ENCODE peak calls at places on chromosomes 12 and 14, in four cellular contexts. One of them, this sample, is unnamed. For H3K4me1, the result is how much of the 10 kb centered on the place peaks cover.

GRCh38 chr14:99522934-99523660 is 41.9 kb downstream of the CCNK start:
- DNase-seq in adipocyte: no peak
- DNase-seq in IMR-90: peak
- DNase-seq in DND-41: no peak
- DNase-seq in this sample: peak

GRCh38 chr14:31449971-31450610 is 7.2 kb downstream of the DTD2 start:
- DNase-seq in adipocyte: peak
- DNase-seq in IMR-90: peak
- DNase-seq in DND-41: no peak
- DNase-seq in this sample: peak

GRCh38 chr14:52413729-52414453 is 99.8 kb downstream of the PTGER2 start:
- DNase-seq in adipocyte: peak
- DNase-seq in IMR-90: peak
- DNase-seq in DND-41: no peak
- DNase-seq in this sample: no peak

GRCh38 chr14:50943943-50944646 is at the start of gene PYGL:
- DNase-seq in adipocyte: peak
- DNase-seq in IMR-90: peak
- DNase-seq in DND-41: no peak
- DNase-seq in this sample: peak

GRCh38 chr12:45581112-45581511 is 148.4 kb upstream of the ARID2 start:
- DNase-seq in adipocyte: no peak
- DNase-seq in IMR-90: no peak
- DNase-seq in DND-41: no peak
- DNase-seq in this sample: no peak

GRCh38 chr14:104395276-104395675 is 184.3 kb upstream of the C14orf180 start:
- DNase-seq in adipocyte: no peak
- DNase-seq in IMR-90: no peak
- DNase-seq in DND-41: no peak
- DNase-seq in this sample: no peak

GRCh38 chr14:89435527-89436273 is 18.7 kb upstream of the FOXN3 start:
- DNase-seq in adipocyte: no peak
- DNase-seq in IMR-90: no peak
- DNase-seq in DND-41: no peak
- DNase-seq in this sample: no peak

GRCh38 chr14:69376439-69376838 is 21.7 kb downstream of the ERH start:
- DNase-seq in adipocyte: peak
- DNase-seq in IMR-90: peak
- DNase-seq in DND-41: no peak
- DNase-seq in this sample: no peak

GRCh38 chr14:51884086-51884927 is 23.9 kb downstream of the GNG2 start:
- DNase-seq in adipocyte: peak
- DNase-seq in IMR-90: peak
- DNase-seq in DND-41: peak
- DNase-seq in this sample: no peak

GRCh38 chr14:72845196-72845595 is 48.7 kb downstream of the DPF3 start:
- DNase-seq in adipocyte: no peak
- DNase-seq in IMR-90: no peak
- DNase-seq in DND-41: no peak
- DNase-seq in this sample: no peak

GRCh38 chr14:55123101-55123500 is 6.0 kb upstream of the LGALS3 start:
- DNase-seq in adipocyte: peak
- DNase-seq in IMR-90: peak
- DNase-seq in DND-41: no peak
- DNase-seq in this sample: no peak

GRCh38 chr12:55955344-55955743 is 10.5 kb downstream of the PMEL start:
- DNase-seq in adipocyte: no peak
- DNase-seq in IMR-90: no peak
- DNase-seq in DND-41: peak
- DNase-seq in this sample: no peak

GRCh38 chr14:66543996-66544395 is 36.0 kb downstream of the GPHN start:
- DNase-seq in adipocyte: no peak
- DNase-seq in IMR-90: no peak
- DNase-seq in DND-41: no peak
- DNase-seq in this sample: no peak

GRCh38 chr14:93142854-93143652 is 27.3 kb upstream of the ITPK1 start:
- DNase-seq in adipocyte: no peak
- DNase-seq in IMR-90: no peak
- DNase-seq in DND-41: no peak
- DNase-seq in this sample: no peak

GRCh38 chr12:124389537-124390441 is 94.9 kb downstream of the RFLNA start:
- DNase-seq in adipocyte: no peak
- DNase-seq in IMR-90: no peak
- DNase-seq in DND-41: no peak
- DNase-seq in this sample: peak

GRCh38 chr12:125193798-125194562 is 128.7 kb downstream of the AACS start:
- DNase-seq in adipocyte: peak
- DNase-seq in IMR-90: peak
- DNase-seq in DND-41: no peak
- DNase-seq in this sample: peak

GRCh38 chr12:28223853-28224252 is 33.6 kb downstream of the CCDC91 start:
- DNase-seq in adipocyte: no peak
- DNase-seq in IMR-90: no peak
- DNase-seq in DND-41: no peak
- DNase-seq in this sample: no peak

GRCh38 chr14:70665448-70666363 is 24.0 kb downstream of the TTC9 start:
- DNase-seq in adipocyte: peak
- DNase-seq in IMR-90: no peak
- DNase-seq in DND-41: no peak
- DNase-seq in this sample: peak

GRCh38 chr12:118013283-118013682 is 3.2 kb upstream of the RFC5 start:
- DNase-seq in adipocyte: no peak
- DNase-seq in IMR-90: no peak
- DNase-seq in DND-41: no peak
- DNase-seq in this sample: no peak

GRCh38 chr12:108454539-108455139 is 60.4 kb upstream of the FICD start:
- DNase-seq in adipocyte: no peak
- DNase-seq in IMR-90: no peak
- DNase-seq in DND-41: no peak
- DNase-seq in this sample: no peak

GRCh38 chr14:104746951-104747481 is 5.9 kb upstream of the SIVA1 start:
- DNase-seq in adipocyte: peak
- DNase-seq in IMR-90: peak
- DNase-seq in DND-41: no peak
- DNase-seq in this sample: no peak

GRCh38 chr14:90632868-90633267 is 183.4 kb downstream of the TTC7B start:
- DNase-seq in adipocyte: no peak
- DNase-seq in IMR-90: peak
- DNase-seq in DND-41: no peak
- DNase-seq in this sample: no peak

GRCh38 chr12:21989819-21990412 is 48.7 kb upstream of the ABCC9 start:
- DNase-seq in adipocyte: peak
- DNase-seq in IMR-90: peak
- DNase-seq in DND-41: no peak
- DNase-seq in this sample: no peak

GRCh38 chr12:53781218-53781801 is 29.5 kb upstream of the CISTR start:
- DNase-seq in adipocyte: no peak
- DNase-seq in IMR-90: peak
- DNase-seq in DND-41: no peak
- DNase-seq in this sample: no peak

GRCh38 chr12:65756956-65757511 is 67.2 kb upstream of the HMGA2 start:
- DNase-seq in adipocyte: no peak
- DNase-seq in IMR-90: peak
- DNase-seq in DND-41: no peak
- DNase-seq in this sample: no peak

GRCh38 chr14:56989359-56989758 is 179.1 kb upstream of the OTX2 start:
- DNase-seq in adipocyte: no peak
- DNase-seq in IMR-90: no peak
- DNase-seq in DND-41: no peak
- DNase-seq in this sample: no peak

DNA sequence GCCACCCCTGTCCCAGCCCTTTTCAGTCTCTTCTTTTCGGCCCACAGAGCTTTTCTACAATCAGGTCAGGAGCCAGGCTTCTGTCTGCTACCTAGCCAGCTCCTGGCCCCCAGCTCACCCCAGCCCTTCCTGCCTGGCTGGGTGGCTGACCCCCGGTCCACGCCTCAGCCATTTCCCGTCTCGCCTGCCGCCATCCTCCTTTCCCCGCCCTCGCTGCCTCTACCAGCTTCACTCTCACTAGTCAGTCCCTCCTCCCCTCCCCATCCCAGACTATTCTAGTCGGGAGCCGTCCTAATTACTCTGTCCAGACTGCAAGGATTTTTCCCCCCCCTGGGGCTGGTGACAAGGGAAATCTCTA is 876 bp downstream of the DHH start:
- DNase-seq in adipocyte: no peak
- DNase-seq in IMR-90: no peak
- DNase-seq in DND-41: no peak
- DNase-seq in this sample: peak
- H3K4me1 ChIP-seq in adipocyte: under half
- H3K4me1 ChIP-seq in IMR-90: under half
- H3K4me1 ChIP-seq in DND-41: under half
- H3K4me1 ChIP-seq in this sample: under half

GRCh38 chr12:111439657-111440151 is 34.0 kb downstream of the SH2B3 start:
- DNase-seq in adipocyte: no peak
- DNase-seq in IMR-90: no peak
- DNase-seq in DND-41: no peak
- DNase-seq in this sample: no peak

GRCh38 chr12:111436266-111436665 is 30.5 kb downstream of the SH2B3 start:
- DNase-seq in adipocyte: no peak
- DNase-seq in IMR-90: no peak
- DNase-seq in DND-41: no peak
- DNase-seq in this sample: no peak

GRCh38 chr12:111438501-111438900 is 32.8 kb downstream of the SH2B3 start:
- DNase-seq in adipocyte: peak
- DNase-seq in IMR-90: peak
- DNase-seq in DND-41: peak
- DNase-seq in this sample: peak

GRCh38 chr12:111436811-111437210 is 31.1 kb downstream of the SH2B3 start:
- DNase-seq in adipocyte: no peak
- DNase-seq in IMR-90: no peak
- DNase-seq in DND-41: no peak
- DNase-seq in this sample: no peak

DNA sequence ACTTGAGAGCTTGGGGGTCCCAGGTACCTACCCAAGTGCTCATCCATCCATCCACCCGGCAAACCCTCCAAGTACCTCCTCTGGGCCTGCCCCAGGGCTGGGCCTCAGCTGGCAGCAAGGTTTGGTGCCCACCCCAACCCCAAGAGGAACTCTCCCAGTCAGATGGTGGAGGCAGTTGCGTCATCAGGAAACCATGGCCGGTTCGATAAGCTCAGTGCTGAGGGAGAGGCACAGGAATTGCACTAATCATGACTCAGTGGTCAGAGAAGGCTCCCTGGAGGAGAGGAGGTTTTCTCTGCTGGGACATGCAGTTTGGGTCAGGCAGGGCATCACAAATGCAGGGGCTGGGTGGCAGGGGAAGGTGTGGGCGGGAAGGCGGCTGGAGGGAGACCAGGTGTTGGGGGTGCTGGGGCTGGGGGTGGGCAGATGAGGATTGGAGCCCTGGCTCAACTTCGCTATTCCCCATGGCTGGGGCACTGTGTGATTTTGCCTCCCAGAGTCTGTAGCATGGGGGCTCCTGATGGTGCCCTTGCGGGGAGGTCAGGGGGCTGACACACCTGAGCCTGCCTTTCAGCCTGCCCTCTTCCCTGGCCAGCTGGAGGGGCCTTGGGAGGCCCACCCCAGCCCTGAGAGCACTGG is 32.2 kb downstream of the SH2B3 start:
- DNase-seq in adipocyte: peak
- DNase-seq in IMR-90: peak
- DNase-seq in DND-41: no peak
- DNase-seq in this sample: no peak
- H3K9ac ChIP-seq in adipocyte: no peak
- H3K9ac ChIP-seq in IMR-90: no peak
- H3K9ac ChIP-seq in DND-41: no peak
- H3K9ac ChIP-seq in this sample: no peak

GRCh38 chr12:13101854-13102375 is 1.6 kb downstream of the GSG1 start:
- DNase-seq in adipocyte: peak
- DNase-seq in IMR-90: peak
- DNase-seq in DND-41: no peak
- DNase-seq in this sample: no peak
- H3K4me1 ChIP-seq in adipocyte: half or more
- H3K4me1 ChIP-seq in IMR-90: under half
- H3K4me1 ChIP-seq in DND-41: under half
- H3K4me1 ChIP-seq in this sample: under half

GRCh38 chr12:120670667-120671066 is 16.3 kb upstream of the MLEC start:
- DNase-seq in adipocyte: no peak
- DNase-seq in IMR-90: no peak
- DNase-seq in DND-41: no peak
- DNase-seq in this sample: no peak

GRCh38 chr12:120668091-120668796 is 18.7 kb upstream of the MLEC start:
- DNase-seq in adipocyte: no peak
- DNase-seq in IMR-90: no peak
- DNase-seq in DND-41: no peak
- DNase-seq in this sample: peak

GRCh38 chr12:120669055-120669828 is 17.7 kb upstream of the MLEC start:
- DNase-seq in adipocyte: peak
- DNase-seq in IMR-90: no peak
- DNase-seq in DND-41: no peak
- DNase-seq in this sample: peak

GRCh38 chr12:120666577-120667390 is 20.2 kb upstream of the MLEC start:
- DNase-seq in adipocyte: no peak
- DNase-seq in IMR-90: no peak
- DNase-seq in DND-41: no peak
- DNase-seq in this sample: no peak

DNA sequence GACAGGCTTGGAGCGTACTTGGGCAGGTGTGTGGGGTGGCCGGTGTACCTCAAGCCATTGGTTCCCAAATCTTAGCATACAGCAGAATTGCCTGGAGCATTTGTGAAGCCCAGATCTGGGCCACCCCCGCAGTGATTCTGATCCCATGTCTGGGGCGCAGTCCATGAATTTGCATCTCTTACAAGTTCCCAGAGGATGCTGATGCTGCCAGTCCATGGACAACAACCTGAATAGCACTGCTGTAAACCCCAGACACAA is 18.2 kb upstream of the MLEC start:
- DNase-seq in adipocyte: no peak
- DNase-seq in IMR-90: no peak
- DNase-seq in DND-41: no peak
- DNase-seq in this sample: no peak
- H3K9ac ChIP-seq in adipocyte: no peak
- H3K9ac ChIP-seq in IMR-90: no peak
- H3K9ac ChIP-seq in DND-41: no peak
- H3K9ac ChIP-seq in this sample: no peak

GRCh38 chr12:52006726-52007157 is at the start of gene TAMALIN:
- DNase-seq in adipocyte: peak
- DNase-seq in IMR-90: peak
- DNase-seq in DND-41: peak
- DNase-seq in this sample: peak
- H3K4me1 ChIP-seq in adipocyte: under half
- H3K4me1 ChIP-seq in IMR-90: under half
- H3K4me1 ChIP-seq in DND-41: under half
- H3K4me1 ChIP-seq in this sample: under half

This sample was measured in neural progenitor cell.